ENCODE peak calls at places on chromosomes 16 and 17, in five cellular contexts. M is NCI-H1436 treated with DMSO at 0.1 percent for 48 hours, K is endothelial cell, H is lower lobe of right lung, A is progenitor cell of endocrine pancreas. Y is an unnamed sample.

GRCh38 chr16:67801889-67802288 is 4.5 kb downstream of the RANBP10 start:
- DNase-seq in A (no peak), K (no peak), M (no peak), H (no peak), Y (no peak)

GRCh38 chr16:85777583-85778310 is 21.6 kb downstream of the EMC8 start:
- DNase-seq in A (no peak), M (no peak), H (no peak), K (no peak), Y (peak)

GRCh38 chr16:27446721-27447120 is 44.7 kb downstream of the IL21R start:
- DNase-seq in H (peak), M (no peak), K (no peak), A (no peak), Y (peak)

GRCh38 chr17:36609498-36609862 is 8.1 kb downstream of the MRM1 start:
- DNase-seq in K (no peak), A (no peak), H (no peak), M (no peak), Y (no peak)

GRCh38 chr17:78106211-78106610 is 22.3 kb downstream of the TMC6 start:
- DNase-seq in H (no peak), K (no peak), A (no peak), M (no peak), Y (peak)

GRCh38 chr16:535446-536405 is 8.2 kb downstream of the CAPN15 start:
- DNase-seq in H (no peak), M (no peak), A (no peak), K (no peak), Y (no peak)

GRCh38 chr16:64991011-64991410 is 130.9 kb downstream of the CDH11 start:
- DNase-seq in A (no peak), H (no peak), K (no peak), M (no peak), Y (no peak)

GRCh38 chr17:76672270-76672851 is 28.8 kb upstream of the ST6GALNAC1 start:
- DNase-seq in H (no peak), K (no peak), M (no peak), A (no peak), Y (no peak)

GRCh38 chr16:48330133-48330846 is 54.9 kb downstream of the SIAH1 start:
- DNase-seq in K (no peak), A (no peak), M (no peak), H (no peak), Y (no peak)

GRCh38 chr16:89257281-89257731 is 39.8 kb downstream of the ZNF778 start:
- DNase-seq in K (peak), H (no peak), A (no peak), M (no peak), Y (peak)

GRCh38 chr17:77828749-77829539 is 129.6 kb upstream of the TNRC6C start:
- DNase-seq in K (no peak), H (peak), M (no peak), A (no peak), Y (no peak)